ENCODE peak calls at places on chromosomes 1 and 21, in seven cellular contexts. U is HepG2, H is hepatocyte, F is mammary epithelial cell, L is mesenchymal stem cell, C is HCT116, X is H9. I is an unnamed sample.

GRCh38 chr1:215824245-215824644 is 257.1 kb downstream of the KCTD3 start:
- DNase-seq in U (no peak), H (peak), F (no peak), L (peak), C (no peak), X (peak), I (peak)

GRCh38 chr1:113292660-113293626 is 97.4 kb upstream of the MAGI3 start:
- DNase-seq in U (peak), H (peak), F (no peak), L (no peak), C (no peak), X (no peak), I (no peak)

GRCh38 chr21:45293214-45293725 is 5.6 kb upstream of the POFUT2 start:
- DNase-seq in U (no peak), H (peak), F (no peak), L (peak), C (no peak), X (peak), I (no peak)

GRCh38 chr1:151157067-151157531 is 650 bp downstream of the TNFAIP8L2 start:
- DNase-seq in U (no peak), H (no peak), F (no peak), L (no peak), C (no peak), X (no peak), I (no peak)

GRCh38 chr1:58988752-58989151 is 204.9 kb upstream of the JUN start:
- DNase-seq in U (no peak), H (no peak), F (no peak), L (no peak), C (no peak), X (no peak), I (no peak)

GRCh38 chr1:206059354-206059915 is 6.5 kb downstream of the RHEX start:
- DNase-seq in U (no peak), H (no peak), F (no peak), L (no peak), C (no peak), X (no peak), I (no peak)

GRCh38 chr1:115976900-115977480 is 677 bp downstream of the SLC22A15 start:
- DNase-seq in U (no peak), H (peak), F (no peak), L (no peak), C (no peak), X (no peak), I (peak)

GRCh38 chr1:30402031-30402430 is 321.4 kb downstream of the MATN1 start:
- DNase-seq in U (no peak), H (no peak), F (no peak), L (no peak), C (no peak), X (no peak), I (no peak)

GRCh38 chr1:81097860-81098259 is 702.9 kb upstream of the ADGRL2 start:
- DNase-seq in U (no peak), H (no peak), F (no peak), L (peak), C (no peak), X (no peak), I (no peak)

GRCh38 chr1:53580739-53581475 is 121.7 kb downstream of the DMRTB1 start:
- DNase-seq in U (no peak), H (no peak), F (no peak), L (no peak), C (no peak), X (no peak), I (no peak)

GRCh38 chr1:16375521-16376359 is 8.7 kb downstream of the SZRD1 start:
- DNase-seq in U (no peak), H (no peak), F (no peak), L (peak), C (no peak), X (no peak), I (no peak)

GRCh38 chr1:225825078-225825477 is 15.2 kb downstream of the EPHX1 start:
- DNase-seq in U (peak), H (peak), F (no peak), L (no peak), C (no peak), X (no peak), I (no peak)

GRCh38 chr21:21295303-21295702 is 297.1 kb downstream of the NCAM2 start:
- DNase-seq in U (no peak), H (no peak), F (no peak), L (no peak), C (no peak), X (no peak), I (no peak)

GRCh38 chr1:227793079-227793947 is 22.2 kb upstream of the PRSS38 start:
- DNase-seq in U (no peak), H (no peak), F (no peak), L (no peak), C (no peak), X (no peak), I (no peak)

GRCh38 chr21:33848252-33848953 is 67.2 kb downstream of the ATP5PO start:
- DNase-seq in U (no peak), H (no peak), F (peak), L (no peak), C (no peak), X (no peak), I (no peak)

GRCh38 chr1:29177022-29177705 is 4.5 kb downstream of the SRSF4 start:
- DNase-seq in U (no peak), H (no peak), F (no peak), L (no peak), C (no peak), X (peak), I (no peak)

GRCh38 chr1:111648826-111649225 is 29.2 kb downstream of the RAP1A start:
- DNase-seq in U (no peak), H (no peak), F (no peak), L (no peak), C (no peak), X (no peak), I (no peak)

GRCh38 chr1:85295006-85295431 is 18.6 kb upstream of the BCL10 start:
- DNase-seq in U (no peak), H (no peak), F (peak), L (no peak), C (peak), X (no peak), I (no peak)

GRCh38 chr1:158362941-158363340 is 9.2 kb downstream of the CD1E start:
- DNase-seq in U (no peak), H (no peak), F (no peak), L (no peak), C (no peak), X (no peak), I (no peak)

GRCh38 chr21:27572681-27573080 is 605.8 kb upstream of the ADAMTS5 start:
- DNase-seq in U (no peak), H (no peak), F (peak), L (peak), C (no peak), X (no peak), I (no peak)

GRCh38 chr1:27122652-27123051 is 32.3 kb downstream of the SLC9A1 start:
- DNase-seq in U (peak), H (peak), F (no peak), L (peak), C (no peak), X (no peak), I (no peak)

GRCh38 chr21:45643021-45643980 is at the start of gene PCBP3:
- DNase-seq in U (no peak), H (peak), F (peak), L (peak), C (peak), X (peak), I (peak)

GRCh38 chr1:93960641-93961147 is 51.5 kb upstream of the GCLM start:
- DNase-seq in U (peak), H (peak), F (peak), L (no peak), C (no peak), X (no peak), I (no peak)

GRCh38 chr1:63888984-63889383 is 115.2 kb downstream of the ROR1 start:
- DNase-seq in U (no peak), H (no peak), F (peak), L (peak), C (no peak), X (no peak), I (no peak)

GRCh38 chr1:165544996-165545395 is 1.2 kb downstream of the LRRC52 start:
- DNase-seq in U (no peak), H (no peak), F (no peak), L (no peak), C (no peak), X (no peak), I (no peak)

DNA sequence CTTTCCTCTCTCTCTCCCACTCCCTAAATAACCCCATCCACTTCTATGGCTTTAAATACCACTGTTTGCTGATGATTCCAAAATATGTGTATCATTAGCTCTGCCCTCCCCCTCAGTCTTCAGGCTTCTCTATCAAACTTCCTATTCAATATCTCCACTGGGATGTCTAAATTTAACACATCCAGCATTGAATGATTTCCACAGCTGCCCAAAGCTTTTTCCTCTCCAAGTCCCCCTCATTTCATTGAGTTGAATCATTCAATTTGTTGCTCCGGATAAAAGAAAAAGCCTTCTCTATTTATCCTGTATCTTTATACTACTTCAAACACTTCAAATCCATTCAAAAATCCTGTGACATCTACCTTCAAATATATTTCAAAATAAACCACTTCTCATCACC is 225.0 kb downstream of the SEC16B start:
- DNase-seq in U (no peak), H (no peak), F (no peak), L (no peak), C (no peak), X (no peak), I (no peak)
- H2AFZ ChIP-seq in U (no peak), H (no peak), F (no peak), L (no peak), C (no peak), X (no peak), I (no peak)

GRCh38 chr1:247212914-247213617 is 41.2 kb upstream of the ZNF124 start:
- DNase-seq in U (no peak), H (no peak), F (no peak), L (no peak), C (no peak), X (no peak), I (no peak)

GRCh38 chr1:247218252-247218651 is 37.6 kb upstream of the VN1R5 start:
- DNase-seq in U (no peak), H (no peak), F (no peak), L (no peak), C (no peak), X (no peak), I (no peak)

GRCh38 chr1:247212012-247212411 is 40.2 kb upstream of the ZNF124 start:
- DNase-seq in U (no peak), H (no peak), F (peak), L (no peak), C (no peak), X (no peak), I (no peak)

GRCh38 chr1:247211339-247211738 is 39.5 kb upstream of the ZNF124 start:
- DNase-seq in U (no peak), H (no peak), F (no peak), L (no peak), C (no peak), X (no peak), I (peak)

DNA sequence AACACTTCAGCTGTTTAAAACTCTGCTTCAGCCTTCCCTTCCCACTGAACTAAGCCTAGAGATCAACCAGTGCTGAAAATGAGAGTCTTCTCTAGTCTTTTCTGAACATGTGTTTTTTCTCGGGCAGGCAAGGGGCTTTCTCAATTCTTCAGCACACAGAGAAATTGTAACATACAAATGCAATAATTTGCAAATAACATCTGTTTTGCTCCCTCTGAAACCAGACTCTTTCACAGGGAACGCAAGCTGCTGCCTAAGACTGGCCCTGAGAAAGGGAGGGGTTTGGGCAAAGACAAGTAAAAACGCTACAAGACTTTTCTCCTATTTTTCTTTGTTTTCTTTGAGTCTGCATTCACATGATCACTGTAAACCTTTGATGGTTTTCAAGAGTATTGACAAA is 39.6 kb upstream of the VN1R5 start:
- DNase-seq in U (no peak), H (no peak), F (no peak), L (no peak), C (no peak), X (no peak), I (no peak)
- H2AFZ ChIP-seq in U (no peak), H (no peak), F (no peak), L (no peak), C (no peak), X (peak), I (peak)

GRCh38 chr1:24725209-24725651 is 20.0 kb upstream of the CLIC4 start:
- DNase-seq in U (peak), H (no peak), F (no peak), L (peak), C (no peak), X (peak), I (peak)

GRCh38 chr1:24727490-24728214 is 17.6 kb upstream of the CLIC4 start:
- DNase-seq in U (no peak), H (peak), F (peak), L (peak), C (no peak), X (no peak), I (no peak)

GRCh38 chr1:24724345-24725208 is 20.7 kb upstream of the CLIC4 start:
- DNase-seq in U (peak), H (peak), F (peak), L (peak), C (peak), X (peak), I (peak)

GRCh38 chr1:24728982-24729381 is 16.3 kb upstream of the CLIC4 start:
- DNase-seq in U (no peak), H (peak), F (no peak), L (no peak), C (no peak), X (no peak), I (no peak)

GRCh38 chr1:24726741-24727140 is 18.5 kb upstream of the CLIC4 start:
- DNase-seq in U (no peak), H (no peak), F (no peak), L (no peak), C (no peak), X (no peak), I (no peak)
- H2AFZ ChIP-seq in U (no peak), H (no peak), F (no peak), L (no peak), C (no peak), X (no peak), I (no peak)

DNA sequence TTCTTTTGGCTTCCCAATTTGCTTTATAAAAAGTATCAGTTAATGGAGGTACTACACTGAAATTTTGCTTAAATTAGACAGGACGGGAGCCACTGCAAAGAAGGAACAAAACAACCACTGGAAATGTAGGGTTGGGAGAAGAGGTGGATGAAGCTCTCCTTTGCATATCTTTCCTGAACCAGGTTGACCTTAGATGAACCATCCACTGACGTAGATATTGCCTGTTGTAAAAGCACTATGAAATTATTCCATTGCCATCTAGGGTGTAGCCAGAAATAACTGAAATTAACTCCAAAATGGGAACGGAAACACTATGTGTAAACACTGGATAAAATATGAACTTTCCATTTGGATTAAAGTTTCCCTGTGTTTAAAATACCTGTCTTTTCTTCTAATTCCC is 1.2 kb upstream of the ABL2 start:
- DNase-seq in U (no peak), H (no peak), F (no peak), L (no peak), C (no peak), X (no peak), I (no peak)
- H2AFZ ChIP-seq in U (no peak), H (peak), F (no peak), L (no peak), C (peak), X (no peak), I (no peak)

I was measured in neural progenitor cell.